ENCODE peak calls at places on chromosomes 4 and X, in seven cellular contexts. W is activated T-helper 1 cell treated with Interleukin-2 at 50 U/mL for 16 hours; P is activated naive CD8-positive, alpha-beta T cell treated with anti-CD3 and anti-CD28 coated beads for 36 hours; M is adipocyte; C is Right ventricle myocardium inferior; V is choroid plexus epithelial cell; D is fibroblast of pulmonary artery. Q is an unnamed sample.

GRCh38 chr4:173417833-173418232 is 18.9 kb upstream of the SCRG1 start:
- DNase-seq in W (no peak), P (no peak), M (no peak), C (no peak), V (no peak), D (no peak), Q (no peak)

GRCh38 chrX:24646745-24647182 is 383 bp downstream of the PCYT1B start:
- DNase-seq in W (no peak), P (no peak), M (peak; percentile 52), C (no peak), V (peak; percentile 13), D (no peak), Q (no peak)

GRCh38 chr4:15142201-15142600 is 139.9 kb downstream of the CPEB2 start:
- DNase-seq in W (no peak), P (no peak), M (no peak), C (no peak), V (no peak), D (no peak), Q (no peak)

GRCh38 chr4:70473691-70474090 is 1.7 kb downstream of the MUC7 start:
- DNase-seq in W (no peak), P (no peak), M (peak; percentile 52), C (no peak), V (no peak), D (no peak), Q (no peak)

GRCh38 chr4:57370691-57371090 is 260.5 kb upstream of the IGFBP7 start:
- DNase-seq in W (no peak), P (no peak), M (no peak), C (no peak), V (no peak), D (no peak), Q (no peak)

GRCh38 chrX:92247076-92247475 is 467.9 kb downstream of the PCDH11X start:
- DNase-seq in W (no peak), P (no peak), M (no peak), C (no peak), V (no peak), D (peak; percentile 9), Q (no peak)

GRCh38 chr4:147371661-147372060 is 109.2 kb upstream of the EDNRA start:
- DNase-seq in W (no peak), P (no peak), M (no peak), C (no peak), V (peak; percentile 50), D (peak; percentile 60), Q (no peak)

GRCh38 chrX:56564182-56564885 is 907 bp downstream of the UBQLN2 start:
- DNase-seq in W (no peak), P (peak; percentile 24), M (peak; percentile 44), C (no peak), V (peak; percentile 54), D (peak; percentile 18), Q (peak; percentile 2)

GRCh38 chr4:10093801-10094552 is 22.6 kb downstream of the WDR1 start:
- DNase-seq in W (no peak), P (no peak), M (peak; percentile 93), C (peak; percentile 45), V (peak; percentile 99), D (peak; percentile 97), Q (peak; percentile 42)

GRCh38 chr4:72977936-72978485 is 91.5 kb downstream of the COX18 start:
- DNase-seq in W (no peak), P (no peak), M (no peak), C (no peak), V (no peak), D (no peak), Q (no peak)

GRCh38 chr4:5942947-5943346 is 50.1 kb upstream of the CRMP1 start:
- DNase-seq in W (no peak), P (no peak), M (no peak), C (no peak), V (no peak), D (no peak), Q (no peak)

GRCh38 chr4:82380344-82380743 is 6.6 kb upstream of the HNRNPD start:
- DNase-seq in W (no peak), P (no peak), M (no peak), C (peak; percentile 75), V (no peak), D (no peak), Q (no peak)

GRCh38 chr4:11336435-11336834 is 92.3 kb downstream of the HS3ST1 start:
- DNase-seq in W (no peak), P (no peak), M (no peak), C (no peak), V (no peak), D (no peak), Q (no peak)

GRCh38 chrX:18353931-18354368 is 538 bp downstream of the SCML2 start:
- DNase-seq in W (no peak), P (peak; percentile 14), M (peak; percentile 29), C (no peak), V (no peak), D (no peak), Q (no peak)

Q was measured in effector memory CD4-positive, alpha-beta T cell.